ENCODE peak calls at places on chromosomes 5 and 9, in six cellular contexts. S is A549, R is fibroblast of the aortic adventitia, T is GM12865, N is lower lobe of right lung, Q is cardiac fibroblast. G is an unnamed sample.

GRCh38 chr5:132823481-132824050 is 6.9 kb downstream of the SHROOM1 start:
- DNase-seq in Q (no peak), R (no peak), T (no peak), S (no peak), N (no peak), G (no peak)

GRCh38 chr5:65018763-65019162 is 250.0 kb downstream of the CWC27 start:
- DNase-seq in N (no peak), S (no peak), Q (no peak), T (no peak), R (no peak), G (no peak)

GRCh38 chr5:76372320-76373054 is 30.6 kb upstream of the IQGAP2 start:
- DNase-seq in N (no peak), Q (peak), R (peak), S (peak), T (no peak), G (peak)

GRCh38 chr5:125541085-125541484 is 794.6 kb upstream of the ZNF608 start:
- DNase-seq in S (no peak), Q (no peak), T (peak), N (no peak), R (no peak), G (no peak)

GRCh38 chr9:1979815-1980367 is 35.3 kb upstream of the SMARCA2 start:
- DNase-seq in N (peak), R (peak), T (no peak), S (no peak), Q (peak), G (peak)

GRCh38 chr5:83388608-83389007 is 82.9 kb upstream of the VCAN start:
- DNase-seq in T (no peak), Q (no peak), S (peak), N (no peak), R (peak), G (no peak)

GRCh38 chr5:151678713-151679112 is 8.0 kb downstream of the SPARC start:
- DNase-seq in Q (no peak), N (no peak), R (peak), S (no peak), T (no peak), G (no peak)

GRCh38 chr5:111299067-111299481 is 74.9 kb downstream of the CAMK4 start:
- DNase-seq in R (peak), Q (peak), S (peak), N (no peak), T (no peak), G (no peak)

GRCh38 chr9:5388026-5388806 is 48.5 kb upstream of the RLN1 start:
- DNase-seq in Q (no peak), R (no peak), S (no peak), N (no peak), T (no peak), G (peak)

GRCh38 chr5:84816746-84817547 is 432.3 kb upstream of the EDIL3 start:
- DNase-seq in Q (no peak), R (peak), T (no peak), S (no peak), N (no peak), G (no peak)

GRCh38 chr9:80146466-80146865 is 574.7 kb downstream of the TLE4 start:
- DNase-seq in S (peak), N (no peak), R (peak), Q (no peak), T (peak), G (peak)
- TF ChIP-seq CTCF in S (no peak), N (no peak), R (peak), Q (no peak), T (peak), G (peak)

GRCh38 chr9:90274725-90275124 is 367.9 kb downstream of the DIRAS2 start:
- DNase-seq in R (no peak), Q (no peak), N (no peak), T (no peak), S (no peak), G (no peak)
- TF ChIP-seq CTCF in R (no peak), Q (no peak), N (no peak), T (no peak), S (no peak), G (no peak)

GRCh38 chr5:153135416-153135815 is 355.1 kb upstream of the GRIA1 start:
- DNase-seq in S (no peak), R (no peak), T (no peak), N (no peak), Q (no peak), G (no peak)
- TF ChIP-seq CTCF in S (no peak), R (no peak), T (no peak), N (no peak), Q (no peak), G (no peak)

GRCh38 chr5:140114341-140115185 is 654 bp downstream of the PURA start:
- DNase-seq in N (peak), R (peak), S (peak), Q (peak), T (peak), G (peak)

GRCh38 chr5:140115186-140115500 is 1.2 kb downstream of the PURA start:
- DNase-seq in N (no peak), Q (no peak), S (no peak), R (no peak), T (no peak), G (no peak)

GRCh38 chr5:140116716-140117115 is 2.8 kb downstream of the PURA start:
- DNase-seq in S (peak), T (no peak), N (no peak), Q (no peak), R (no peak), G (no peak)

GRCh38 chr5:140117523-140117922 is 3.6 kb downstream of the PURA start:
- DNase-seq in Q (no peak), N (no peak), T (no peak), S (no peak), R (no peak), G (no peak)

GRCh38 chr5:140118294-140118936 is 4.5 kb downstream of the PURA start:
- DNase-seq in R (no peak), Q (no peak), S (peak), N (no peak), T (no peak), G (no peak)
- TF ChIP-seq CTCF in R (peak), Q (no peak), S (no peak), N (no peak), T (no peak), G (no peak)

DNA sequence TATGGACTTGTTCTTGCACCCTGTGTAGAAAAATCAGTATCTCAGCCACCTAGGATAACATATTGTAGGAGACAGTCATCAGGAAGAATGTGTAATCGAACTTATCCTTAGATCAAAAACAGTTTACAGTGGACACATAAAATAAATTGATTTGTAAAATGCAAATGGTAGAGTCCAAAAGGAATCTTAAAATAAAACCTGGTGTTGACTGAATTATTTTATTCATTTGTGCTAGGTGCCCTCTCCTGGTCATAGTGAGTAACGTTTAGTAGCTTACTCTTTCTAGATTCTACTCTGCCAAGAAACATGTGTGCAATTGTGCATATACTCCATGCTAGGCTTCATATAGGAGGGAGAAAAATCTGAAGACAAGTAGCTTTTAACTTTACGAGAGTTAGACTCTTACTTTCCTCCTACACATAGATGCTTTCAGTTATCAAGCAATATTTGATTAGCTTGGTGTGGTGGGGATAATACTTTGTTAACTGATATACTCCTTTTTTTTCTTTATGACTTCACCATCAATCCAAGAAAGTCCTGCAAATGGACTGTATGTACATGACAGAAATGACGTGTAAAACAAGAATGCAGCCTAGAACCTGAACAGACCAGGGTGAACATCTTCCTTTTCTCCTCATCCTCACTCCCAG is 23.7 kb upstream of the LOX start:
- DNase-seq in N (no peak), S (peak), T (peak), Q (peak), R (peak), G (no peak)
- TF ChIP-seq CTCF in N (peak), S (peak), T (peak), Q (peak), R (peak), G (peak)

GRCh38 chr5:90135979-90136378 is 273.6 kb downstream of the CETN3 start:
- DNase-seq in R (no peak), N (no peak), T (peak), S (peak), Q (no peak), G (no peak)
- TF ChIP-seq CTCF in R (no peak), N (no peak), T (peak), S (no peak), Q (no peak), G (no peak)

GRCh38 chr5:141272906-141273305 is 27.7 kb downstream of the PCDHB15 start:
- DNase-seq in R (no peak), T (no peak), S (peak), Q (no peak), N (no peak), G (no peak)
- TF ChIP-seq CTCF in R (no peak), T (no peak), S (no peak), Q (no peak), N (no peak), G (no peak)

G was measured in foreskin fibroblast.